ENCODE peak calls at places on chromosomes 13 and 19, in four cellular contexts. B is neuronal stem cell, D is H9, S is mesenchymal stem cell. F is an unnamed sample.

GRCh38 chr19:35209646-35210045 is 18.9 kb downstream of the FAM187B start:
- DNase-seq in B (no peak), D (no peak), S (no peak), F (no peak)

GRCh38 chr13:44373601-44374347 is at the start of gene SERP2:
- DNase-seq in D (peak), B (peak), S (no peak), F (peak)

GRCh38 chr19:17718467-17718987 is 753 bp upstream of the MAP1S start:
- DNase-seq in D (no peak), S (no peak), B (no peak), F (no peak)

GRCh38 chr13:33940256-33940655 is 122.3 kb downstream of the RFC3 start:
- DNase-seq in B (no peak), D (no peak), S (no peak), F (no peak)

GRCh38 chr13:20609145-20609544 is 42.2 kb downstream of the IFT88 start:
- DNase-seq in D (no peak), S (peak), B (no peak), F (no peak)

GRCh38 chr19:23393121-23393520 is 2.1 kb downstream of the ZNF91 start:
- DNase-seq in D (no peak), B (no peak), S (no peak), F (no peak)

GRCh38 chr19:51607077-51607476 is 23.1 kb downstream of the SIGLEC5 start:
- DNase-seq in B (no peak), S (no peak), D (no peak), F (no peak)

GRCh38 chr19:29714371-29714952 is 599 bp downstream of the C19orf12 start:
- DNase-seq in B (no peak), D (no peak), S (no peak), F (no peak)

GRCh38 chr13:76314495-76314894 is 571.7 kb downstream of the KCTD12 start:
- DNase-seq in B (no peak), D (no peak), S (no peak), F (no peak)

GRCh38 chr19:58079792-58080191 is 18.2 kb downstream of the ZSCAN18 start:
- DNase-seq in D (no peak), S (no peak), B (no peak), F (no peak)

GRCh38 chr13:76993021-76993420 is 1.1 kb downstream of the CLN5 start:
- DNase-seq in D (no peak), S (peak), B (no peak), F (no peak)

GRCh38 chr19:35908977-35909683 is 1.0 kb upstream of the TYROBP start:
- DNase-seq in B (no peak), D (no peak), S (no peak), F (no peak)

GRCh38 chr13:114099191-114099590 is 33.2 kb downstream of the RASA3 start:
- DNase-seq in B (no peak), S (peak), D (peak), F (peak)

GRCh38 chr19:39765091-39766076 is 13.3 kb upstream of the LEUTX start:
- DNase-seq in B (peak), D (peak), S (peak), F (peak)

DNA sequence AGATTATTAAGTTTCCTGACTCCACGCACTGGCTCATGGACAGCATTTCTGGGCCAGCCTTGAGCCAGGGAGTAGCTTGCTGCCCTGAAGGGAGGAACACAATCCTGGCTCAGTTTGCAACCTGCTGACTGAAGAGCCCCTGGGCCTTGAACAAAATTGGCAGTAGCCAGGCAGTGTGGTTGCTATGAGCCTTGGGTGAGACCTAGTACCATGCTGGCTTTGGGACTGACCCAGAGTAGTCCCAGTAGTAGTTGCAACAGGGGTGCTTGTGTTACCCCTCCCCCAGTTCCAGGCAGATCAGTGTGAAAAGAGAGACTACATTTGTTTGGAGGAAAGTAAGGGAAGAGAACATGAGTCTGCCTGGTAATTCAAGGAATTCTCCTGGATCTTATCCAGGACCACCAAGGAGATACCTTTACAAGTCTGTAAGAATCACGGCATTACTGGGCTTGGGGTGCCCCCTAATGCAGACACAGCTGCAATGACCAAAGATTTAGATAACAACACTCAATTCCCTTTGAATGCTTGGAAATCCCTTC is 22.0 kb downstream of the ITGBL1 start:
- DNase-seq in D (peak), B (peak), S (peak), F (peak)
- H3K23ac ChIP-seq in D (no peak), B (no peak), S (no peak), F (no peak)

DNA sequence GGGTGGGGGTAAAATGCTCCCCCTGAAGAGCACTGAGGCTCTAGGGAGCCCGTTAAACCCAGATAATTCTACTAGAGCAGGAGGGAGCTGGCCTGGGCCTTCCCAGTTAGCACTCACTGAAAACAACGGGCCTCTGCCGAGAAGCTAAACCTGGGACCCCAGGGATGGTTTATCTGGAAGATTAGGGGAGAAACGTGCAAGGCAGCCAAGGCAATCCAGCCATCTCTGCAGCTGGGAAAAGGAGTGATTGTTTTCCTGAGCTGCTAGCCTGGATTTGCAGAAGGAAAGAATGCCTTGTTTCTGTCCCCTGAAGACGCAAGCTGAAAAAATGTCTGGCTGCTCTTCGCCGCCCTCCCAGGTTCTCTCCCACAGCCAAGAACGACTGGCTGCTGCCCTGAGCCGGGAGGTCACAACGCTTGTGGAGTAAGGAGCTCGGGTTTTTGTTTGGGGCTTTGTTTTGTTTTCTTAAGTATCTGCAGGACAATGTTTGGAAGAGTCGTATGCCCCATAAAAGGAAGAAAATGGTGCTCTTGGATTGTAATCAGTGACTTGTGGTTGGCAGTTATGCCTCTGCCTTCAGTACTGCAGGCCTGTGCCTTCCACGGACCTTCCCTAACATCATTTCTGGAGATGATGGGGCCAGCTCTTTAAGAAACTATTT is 31.5 kb downstream of the COL4A2 start:
- DNase-seq in B (peak), D (no peak), S (peak), F (peak)
- H3K23ac ChIP-seq in B (no peak), D (no peak), S (no peak), F (no peak)

DNA sequence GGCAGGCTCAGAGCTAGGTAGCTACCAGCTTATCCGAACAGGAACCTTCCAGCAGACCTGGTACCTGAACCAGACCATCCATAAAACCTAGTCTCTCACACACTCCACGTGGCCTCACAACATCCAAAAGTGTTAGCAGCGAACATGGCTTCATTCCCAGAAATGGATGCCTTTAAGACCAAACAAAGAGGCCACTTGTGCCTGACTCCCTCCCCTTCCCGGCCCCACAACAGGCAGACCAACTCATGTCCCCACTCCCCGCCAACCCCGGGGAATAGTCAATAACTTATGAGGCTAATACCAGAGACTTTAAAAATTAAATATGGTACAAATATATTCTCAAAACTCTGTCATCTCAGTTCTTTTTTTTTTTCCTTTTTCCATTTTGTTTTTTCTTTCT is 46.2 kb downstream of the ZNF557 start:
- DNase-seq in B (no peak), S (no peak), D (no peak), F (no peak)
- H3K23ac ChIP-seq in B (no peak), S (no peak), D (no peak), F (no peak)

GRCh38 chr19:55655648-55656040 is 809 bp downstream of the U2AF2 start:
- DNase-seq in S (no peak), B (no peak), D (no peak), F (no peak)
- H3K23ac ChIP-seq in S (no peak), B (peak), D (no peak), F (no peak)

GRCh38 chr13:98307744-98308524 is 130.9 kb upstream of the RNF113B start:
- DNase-seq in B (no peak), D (no peak), S (peak), F (peak)

GRCh38 chr13:98309569-98310335 is 132.7 kb upstream of the RNF113B start:
- DNase-seq in S (no peak), B (no peak), D (no peak), F (no peak)

GRCh38 chr13:98305670-98306069 is 128.6 kb upstream of the RNF113B start:
- DNase-seq in S (no peak), D (no peak), B (no peak), F (no peak)

GRCh38 chr13:98308525-98308911 is 131.4 kb upstream of the RNF113B start:
- DNase-seq in B (no peak), D (no peak), S (no peak), F (no peak)

DNA sequence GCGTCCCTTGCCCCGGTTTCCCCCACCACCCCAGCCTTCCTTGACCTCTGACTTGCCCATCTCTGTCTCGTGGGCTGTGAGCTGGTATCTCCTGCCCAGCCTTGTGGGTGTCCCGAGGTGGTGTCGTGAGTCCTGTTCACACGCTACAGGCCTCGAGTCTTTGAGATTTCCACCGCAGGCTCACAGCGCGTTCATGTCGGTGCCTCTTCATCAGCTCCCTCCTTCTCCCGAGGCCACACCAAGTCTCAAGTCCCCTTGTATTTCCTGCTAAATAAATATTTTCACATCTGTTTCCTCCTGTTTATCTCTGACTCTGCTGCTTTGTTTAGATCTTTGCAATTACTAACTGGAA is 130.3 kb upstream of the RNF113B start:
- DNase-seq in B (no peak), D (no peak), S (peak), F (no peak)
- H3K23ac ChIP-seq in B (no peak), D (no peak), S (no peak), F (no peak)

DNA sequence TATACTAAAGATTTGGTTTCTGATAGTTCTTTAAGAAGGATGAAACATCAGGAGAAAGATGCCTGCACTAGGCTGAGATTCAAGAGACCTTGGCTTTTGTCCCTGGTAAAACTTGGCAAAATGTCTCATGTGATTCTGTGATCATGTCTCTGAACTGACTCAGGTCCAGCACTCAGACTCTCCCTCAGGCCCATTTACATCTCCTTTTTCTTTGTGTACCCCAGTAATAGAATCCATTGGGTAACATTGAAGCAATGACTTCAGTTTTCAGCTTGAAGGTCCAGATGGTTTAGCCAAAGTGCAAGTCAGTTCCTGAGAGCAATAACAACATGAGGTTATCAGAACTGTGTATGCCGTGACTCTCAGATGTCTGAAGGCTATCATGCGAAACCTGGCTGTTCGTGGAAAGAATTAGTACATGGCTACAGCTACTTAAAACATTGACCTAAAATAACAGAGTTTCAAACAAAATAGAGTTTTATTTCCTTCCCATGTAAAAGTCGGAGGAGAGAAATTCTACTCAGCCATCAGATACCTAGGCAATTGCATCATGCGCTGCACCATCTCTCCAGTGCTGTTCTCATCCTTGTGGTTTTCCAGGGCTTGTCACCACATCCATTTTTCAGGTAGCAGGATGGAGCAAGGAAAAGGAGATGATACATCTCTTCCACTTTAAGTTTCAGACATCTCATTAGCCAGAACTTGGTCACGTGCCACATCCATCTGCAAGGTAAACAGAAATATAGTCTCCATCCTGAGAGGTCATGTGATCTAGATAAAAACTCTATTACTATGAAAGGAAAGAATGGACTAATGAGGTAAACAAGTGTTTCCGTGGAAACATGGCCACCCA is 117.3 kb downstream of the POSTN start:
- DNase-seq in D (no peak), B (no peak), S (peak), F (no peak)
- H3K23ac ChIP-seq in D (no peak), B (no peak), S (no peak), F (no peak)

DNA sequence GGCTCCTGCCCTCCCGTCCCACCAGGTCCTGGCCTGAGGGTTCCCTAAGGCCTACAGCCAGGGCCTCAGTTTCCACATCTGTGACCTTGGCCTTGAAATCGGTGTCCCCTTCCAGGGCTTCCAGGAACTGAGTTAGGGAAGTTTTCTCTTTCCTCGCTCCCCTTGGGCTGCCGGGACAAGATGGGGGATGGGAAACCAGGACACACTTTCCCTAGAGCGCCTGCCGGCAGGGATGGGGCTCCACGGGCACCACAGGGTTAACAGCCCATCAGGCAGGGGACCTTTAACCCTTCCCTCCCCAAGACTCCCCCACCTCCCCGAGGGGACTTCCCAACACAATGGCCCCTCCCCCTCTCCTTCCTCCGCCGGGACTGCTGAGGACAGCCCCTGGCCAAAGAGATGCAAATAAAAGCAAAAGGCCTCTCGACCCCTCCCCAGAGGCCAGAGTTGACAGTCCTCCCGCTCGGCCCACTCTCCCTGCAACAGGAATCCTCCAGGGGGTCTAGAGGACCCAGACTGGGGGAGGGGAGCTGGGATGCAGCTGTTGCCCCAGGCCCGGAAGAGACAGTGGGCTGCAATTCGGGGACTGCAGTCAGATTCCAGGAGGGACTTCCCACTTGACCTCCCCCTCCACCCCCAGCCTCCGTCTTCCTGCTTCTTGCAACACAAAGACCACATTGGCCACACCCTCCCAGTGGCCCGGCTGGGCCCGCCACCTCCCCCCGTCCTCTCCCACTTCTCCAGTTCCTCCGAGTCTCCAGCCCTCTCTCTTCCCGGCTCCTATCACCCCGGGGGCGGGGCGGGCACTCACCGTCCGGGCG is 3.4 kb downstream of the BBC3 start:
- DNase-seq in D (peak), S (peak), B (peak), F (peak)
- H3K23ac ChIP-seq in D (no peak), S (peak), B (peak), F (no peak)

DNA sequence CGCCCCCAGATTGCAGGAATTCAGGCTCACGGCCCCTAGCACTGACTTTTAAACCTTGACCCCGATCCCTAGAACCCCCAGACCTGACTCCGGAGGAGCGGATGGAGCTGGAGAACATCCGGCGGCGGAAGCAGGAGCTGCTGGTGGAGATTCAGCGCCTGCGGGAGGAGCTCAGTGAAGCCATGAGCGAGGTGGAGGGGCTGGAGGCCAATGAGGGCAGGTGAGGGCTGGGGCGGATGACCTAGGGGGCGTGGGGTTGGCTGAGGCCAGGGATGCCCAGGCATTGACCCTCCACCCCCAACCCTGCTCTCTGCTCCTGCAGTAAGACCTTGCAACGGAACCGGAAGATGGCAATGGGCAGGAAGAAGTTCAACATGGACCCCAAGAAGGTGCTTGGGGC is 1.1 kb downstream of the CYTH2 start:
- DNase-seq in D (peak), S (no peak), B (no peak), F (no peak)
- H3K23ac ChIP-seq in D (no peak), S (peak), B (no peak), F (no peak)